ENCODE peak calls at places on chromosomes 3 and 15, in four cellular contexts. K is K562, Y is SK-N-SH, M is GM12878. C is an unnamed sample.

GRCh38 chr3:34183581-34184313 is 385.3 kb downstream of the PDCD6IP start:
- DNase-seq in K (no peak), Y (no peak), M (no peak), C (no peak)

GRCh38 chr3:89113887-89114840 is 6.7 kb downstream of the EPHA3 start:
- DNase-seq in K (no peak), Y (peak), M (no peak), C (peak)

GRCh38 chr3:69454204-69454787 is 68.4 kb upstream of the FRMD4B start:
- DNase-seq in K (no peak), Y (no peak), M (no peak), C (no peak)

GRCh38 chr3:166283856-166284255 is 446.6 kb upstream of the BCHE start:
- DNase-seq in K (no peak), Y (no peak), M (no peak), C (no peak)

GRCh38 chr3:34001990-34002389 is 203.6 kb downstream of the PDCD6IP start:
- DNase-seq in K (no peak), Y (no peak), M (no peak), C (no peak)

GRCh38 chr3:167909443-167910287 is 174.1 kb downstream of the SERPINI1 start:
- DNase-seq in K (no peak), Y (no peak), M (no peak), C (no peak)

GRCh38 chr3:170967682-170968081 is 58.8 kb downstream of the SLC2A2 start:
- DNase-seq in K (no peak), Y (no peak), M (no peak), C (no peak)

GRCh38 chr3:71896751-71897150 is 111.8 kb upstream of the PROK2 start:
- DNase-seq in K (no peak), Y (no peak), M (no peak), C (no peak)

GRCh38 chr3:165682734-165683133 is 154.5 kb downstream of the BCHE start:
- DNase-seq in K (no peak), Y (no peak), M (no peak), C (no peak)

DNA sequence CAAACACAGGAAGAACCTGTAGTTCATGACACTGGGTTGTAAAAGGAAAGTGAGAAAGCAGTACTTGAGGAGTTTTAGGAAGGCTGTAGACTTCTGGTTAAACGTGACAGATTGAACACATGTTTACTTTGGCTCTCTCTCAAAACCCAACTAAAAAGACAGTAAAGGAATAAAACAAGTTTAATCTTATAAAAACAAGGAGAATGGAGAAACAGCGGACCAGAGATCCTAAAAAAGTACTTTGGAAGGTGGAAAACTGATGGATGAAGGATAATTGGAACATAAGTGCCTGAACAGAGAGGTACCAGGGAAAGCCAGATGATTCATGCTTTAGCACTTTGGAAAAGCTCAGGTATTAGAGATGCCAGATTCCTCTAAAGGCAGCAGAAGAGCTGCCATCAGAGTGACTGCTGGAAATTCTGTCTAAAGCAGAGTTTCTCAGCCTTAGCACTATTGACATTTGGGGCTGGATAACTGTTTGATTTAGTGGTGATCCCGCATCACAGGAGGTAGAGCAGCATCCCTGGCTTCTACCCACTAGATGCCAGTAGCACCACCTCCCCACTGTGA is 182.9 kb upstream of the RORA start:
- DNase-seq in K (no peak), Y (no peak), M (no peak), C (no peak)
- TF ChIP-seq NRF1 in K (no peak), Y (no peak), M (no peak), C (no peak)

GRCh38 chr15:73955326-73955725 is 29.1 kb downstream of the LOXL1 start:
- DNase-seq in K (no peak), Y (no peak), M (no peak), C (no peak)

GRCh38 chr15:73957276-73957675 is 31.0 kb downstream of the LOXL1 start:
- DNase-seq in K (no peak), Y (no peak), M (no peak), C (no peak)

GRCh38 chr15:73957785-73958184 is 31.5 kb downstream of the LOXL1 start:
- DNase-seq in K (no peak), Y (no peak), M (no peak), C (no peak)

GRCh38 chr15:73955851-73956250 is 29.6 kb downstream of the LOXL1 start:
- DNase-seq in K (no peak), Y (no peak), M (no peak), C (no peak)

DNA sequence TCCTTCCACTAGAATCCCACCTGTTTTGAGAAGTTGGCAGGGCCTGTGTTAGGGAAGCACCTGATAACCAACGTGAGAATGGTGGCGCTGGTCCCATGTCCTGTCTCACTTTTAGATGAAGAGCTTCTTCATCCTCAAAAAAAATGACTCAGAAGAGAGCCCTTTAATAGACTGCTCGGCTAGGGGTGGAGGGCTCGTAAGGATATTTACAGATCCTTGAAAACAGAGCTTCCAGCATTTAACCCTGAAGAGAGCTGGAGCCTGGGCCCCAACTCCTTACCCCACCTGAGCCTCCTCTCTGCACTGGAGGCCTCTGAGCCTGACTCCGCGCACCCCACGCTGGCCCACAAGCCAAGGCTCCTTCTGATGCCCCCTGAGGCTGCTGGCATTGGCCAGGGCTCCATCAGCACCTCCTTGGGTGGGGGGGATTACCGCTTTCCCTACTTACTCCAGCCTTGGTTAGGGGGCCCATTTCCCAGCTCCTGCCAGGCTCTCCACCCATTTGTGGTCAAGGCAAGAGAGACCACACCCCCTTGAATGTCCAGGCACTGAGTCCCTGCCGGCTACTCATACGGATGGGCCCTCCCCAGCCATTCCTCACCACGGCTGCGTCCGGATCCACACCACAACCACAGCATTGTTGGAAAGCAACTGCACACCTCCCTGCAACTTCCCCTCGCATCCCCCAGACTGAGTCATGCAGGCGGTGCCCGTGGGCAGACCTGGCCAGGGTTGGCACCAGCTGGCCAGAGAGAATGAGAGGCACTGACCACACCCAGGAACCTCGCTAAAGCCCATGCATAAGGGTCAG is 30.2 kb downstream of the LOXL1 start:
- DNase-seq in K (no peak), Y (no peak), M (no peak), C (no peak)
- TF ChIP-seq NRF1 in K (no peak), Y (no peak), M (no peak), C (no peak)

GRCh38 chr3:14345496-14346150 is 56.8 kb upstream of the SLC6A6 start:
- DNase-seq in K (no peak), Y (no peak), M (no peak), C (no peak)
- TF ChIP-seq NRF1 in K (no peak), Y (no peak), M (no peak), C (no peak)

GRCh38 chr3:101940521-101940992 is 91.2 kb downstream of the NFKBIZ start:
- DNase-seq in K (no peak), Y (peak), M (no peak), C (no peak)
- TF ChIP-seq NRF1 in K (no peak), Y (no peak), M (no peak), C (no peak)

DNA sequence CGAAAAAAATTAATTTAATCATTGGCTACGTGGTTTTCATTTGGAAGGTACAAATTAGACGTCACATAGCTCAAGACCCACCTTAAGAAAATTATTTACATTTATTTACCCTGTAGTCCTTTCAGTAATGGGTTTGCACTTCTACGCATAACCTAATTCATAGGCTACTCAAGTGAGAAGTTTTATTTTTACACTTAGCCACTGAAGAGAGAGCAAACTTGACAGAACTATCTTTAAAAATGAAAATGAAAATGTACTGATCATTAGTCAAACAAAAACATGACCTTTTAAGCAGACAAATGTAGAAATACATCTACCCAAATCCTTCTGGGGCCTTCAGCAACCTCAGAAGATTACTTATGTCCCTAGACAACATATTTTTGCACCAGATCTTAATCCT is 269.4 kb upstream of the TTC14 start:
- DNase-seq in K (no peak), Y (no peak), M (peak), C (no peak)
- TF ChIP-seq NRF1 in K (no peak), Y (no peak), M (no peak), C (no peak)

GRCh38 chr3:152578769-152579168 is 256.2 kb upstream of the P2RY1 start:
- DNase-seq in K (no peak), Y (no peak), M (no peak), C (no peak)

GRCh38 chr3:152587861-152588260 is 247.1 kb upstream of the P2RY1 start:
- DNase-seq in K (no peak), Y (no peak), M (no peak), C (no peak)

GRCh38 chr3:152581941-152582340 is 253.0 kb upstream of the P2RY1 start:
- DNase-seq in K (no peak), Y (no peak), M (no peak), C (no peak)

GRCh38 chr3:152586974-152587373 is 248.0 kb upstream of the P2RY1 start:
- DNase-seq in K (peak), Y (no peak), M (no peak), C (no peak)

DNA sequence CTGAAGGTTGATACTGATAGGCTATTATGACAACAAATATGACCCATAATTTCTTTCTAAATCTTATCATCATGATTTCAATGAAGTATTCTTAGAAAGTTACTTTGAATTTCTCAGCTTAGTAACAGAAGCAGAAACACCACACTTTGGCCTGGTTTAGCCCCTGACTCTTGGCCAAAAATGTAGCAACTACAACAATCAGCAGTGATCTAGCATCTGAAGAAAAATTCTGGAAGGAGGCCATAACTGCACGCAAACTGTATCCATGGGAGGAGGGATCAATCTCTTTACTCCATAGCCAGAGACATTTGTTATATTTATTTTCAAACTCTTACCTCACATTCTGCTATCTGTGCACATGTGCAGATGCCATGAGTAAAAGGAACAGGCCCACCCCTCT is 251.0 kb upstream of the P2RY1 start:
- DNase-seq in K (no peak), Y (no peak), M (no peak), C (no peak)
- TF ChIP-seq NRF1 in K (no peak), Y (no peak), M (no peak), C (no peak)

GRCh38 chr3:157127831-157128767 is 31.8 kb downstream of the CCNL1 start:
- DNase-seq in K (peak), Y (no peak), M (no peak), C (no peak)

GRCh38 chr3:157129782-157130137 is 30.2 kb downstream of the CCNL1 start:
- DNase-seq in K (no peak), Y (no peak), M (no peak), C (no peak)

GRCh38 chr3:157130138-157130880 is 29.6 kb downstream of the CCNL1 start:
- DNase-seq in K (peak), Y (peak), M (no peak), C (peak)

GRCh38 chr3:157127268-157127667 is 32.7 kb downstream of the CCNL1 start:
- DNase-seq in K (no peak), Y (no peak), M (no peak), C (no peak)

GRCh38 chr3:157128771-157129671 is 30.9 kb downstream of the CCNL1 start:
- DNase-seq in K (no peak), Y (no peak), M (no peak), C (no peak)
- TF ChIP-seq NRF1 in K (no peak), Y (no peak), M (no peak), C (no peak)